ENCODE peak calls at places on chromosomes 1 and 21, in seven cellular contexts. Z, P, X, A, C, I and V are unnamed samples.

GRCh38 chr1:155012052-155012546 is 9.5 kb downstream of the ZBTB7B start:
- DNase-seq in I (peak), A (no peak), C (peak), Z (peak), X (peak), P (peak), V (no peak)

GRCh38 chr21:46068516-46069079 is 29.3 kb upstream of the COL6A2 start:
- DNase-seq in P (no peak), A (no peak), I (no peak), X (no peak), C (peak), Z (no peak), V (no peak)

GRCh38 chr1:54324750-54325704 is 81.2 kb downstream of the SSBP3 start:
- DNase-seq in X (no peak), P (no peak), I (no peak), C (no peak), Z (no peak), A (no peak), V (no peak)

GRCh38 chr1:198584163-198584562 is 43.7 kb upstream of the ATP6V1G3 start:
- DNase-seq in A (no peak), C (no peak), I (no peak), P (no peak), Z (no peak), X (no peak), V (no peak)

GRCh38 chr1:30325085-30325935 is 398.1 kb downstream of the MATN1 start:
- DNase-seq in A (no peak), I (no peak), Z (no peak), X (no peak), P (no peak), C (peak), V (no peak)

GRCh38 chr1:102834688-102835320 is 273.5 kb downstream of the COL11A1 start:
- DNase-seq in X (no peak), A (no peak), I (no peak), Z (no peak), C (no peak), P (peak), V (no peak)

GRCh38 chr1:172653015-172653709 is 5.7 kb upstream of the FASLG start:
- DNase-seq in A (no peak), P (no peak), C (no peak), X (no peak), Z (no peak), I (no peak), V (no peak)

GRCh38 chr1:108644984-108645383 is 15.9 kb downstream of the HENMT1 start:
- DNase-seq in P (no peak), C (no peak), X (no peak), I (no peak), Z (peak), A (peak), V (peak)

GRCh38 chr1:45359882-45360513 is 19.8 kb upstream of the MUTYH start:
- DNase-seq in P (peak), A (peak), Z (peak), X (peak), I (peak), C (no peak), V (peak)

GRCh38 chr1:119358661-119359060 is 9.9 kb upstream of the HAO2 start:
- DNase-seq in C (no peak), I (no peak), A (no peak), X (no peak), Z (no peak), P (peak), V (no peak)

GRCh38 chr1:14880456-14881316 is 272.9 kb upstream of the TMEM51 start:
- DNase-seq in C (no peak), I (no peak), A (no peak), Z (peak), X (no peak), P (peak), V (no peak)

GRCh38 chr1:196677781-196678509 is 26.1 kb downstream of the CFH start:
- DNase-seq in A (no peak), I (no peak), P (no peak), X (no peak), Z (no peak), C (no peak), V (no peak)

GRCh38 chr1:175841613-175842234 is 98.3 kb upstream of the TNR start:
- DNase-seq in I (peak), Z (no peak), A (no peak), P (no peak), C (no peak), X (no peak), V (no peak)

GRCh38 chr21:38367646-38368045 is 110.9 kb downstream of the KCNJ15 start:
- DNase-seq in X (no peak), C (no peak), I (no peak), P (no peak), Z (no peak), A (no peak), V (no peak)

GRCh38 chr1:50651476-50652263 is 228.4 kb upstream of the DMRTA2 start:
- DNase-seq in P (peak), I (peak), C (no peak), A (no peak), Z (no peak), X (no peak), V (no peak)

GRCh38 chr1:59170659-59171058 is 126.2 kb upstream of the FGGY start:
- DNase-seq in I (no peak), C (no peak), A (no peak), Z (no peak), X (no peak), P (no peak), V (no peak)

GRCh38 chr1:178543291-178543609 is 30.3 kb downstream of the TEX35 start:
- DNase-seq in X (no peak), C (no peak), I (no peak), A (no peak), Z (no peak), P (no peak), V (no peak)